ENCODE peak calls at places on chromosomes 1 and 21, in six cellular contexts. Z is sigmoid colon; R is CD4-positive, alpha-beta T cell; L is BE2C; X is HAP-1; V is MM.1S. E is an unnamed sample. For H3K9me3, the result is how much of the 10 kb centered on the place peaks cover.

GRCh38 chr1:231808990-231809389 is 182.4 kb downstream of the DISC1 start:
- DNase-seq in Z (no peak), R (no peak), L (no peak), X (no peak), V (no peak), E (no peak)

GRCh38 chr21:21101911-21102310 is 103.7 kb downstream of the NCAM2 start:
- DNase-seq in Z (no peak), R (no peak), L (peak), X (peak), V (peak), E (no peak)

GRCh38 chr1:28392027-28392652 is 22.6 kb downstream of the PHACTR4 start:
- DNase-seq in Z (no peak), R (no peak), L (no peak), X (no peak), V (no peak), E (no peak)

GRCh38 chr1:222815367-222815765 is 527 bp downstream of the DISP1 start:
- DNase-seq in Z (peak), R (no peak), L (peak), X (peak), V (no peak), E (peak)

GRCh38 chr21:25925936-25926335 is 191.2 kb downstream of the GABPA start:
- DNase-seq in Z (no peak), R (no peak), L (no peak), X (no peak), V (no peak), E (no peak)

GRCh38 chr1:46137901-46138300 is 5.5 kb upstream of the PIK3R3 start:
- DNase-seq in Z (no peak), R (no peak), L (no peak), X (no peak), V (no peak), E (no peak)

GRCh38 chr1:150162862-150163706 is 13.4 kb downstream of the PLEKHO1 start:
- DNase-seq in Z (peak), R (no peak), L (peak), X (peak), V (no peak), E (no peak)

GRCh38 chr1:76697361-76697760 is 169.9 kb upstream of the ST6GALNAC5 start:
- DNase-seq in Z (no peak), R (no peak), L (no peak), X (no peak), V (no peak), E (no peak)

GRCh38 chr1:119091618-119092017 is 48.8 kb downstream of the WARS2 start:
- DNase-seq in Z (no peak), R (no peak), L (no peak), X (no peak), V (no peak), E (no peak)

GRCh38 chr1:30695481-30695880 is 27.9 kb downstream of the MATN1 start:
- DNase-seq in Z (peak), R (no peak), L (no peak), X (no peak), V (no peak), E (no peak)

GRCh38 chr1:59178339-59178744 is 118.6 kb upstream of the FGGY start:
- DNase-seq in Z (peak), R (no peak), L (no peak), X (no peak), V (no peak), E (no peak)

GRCh38 chr1:196455697-196456096 is 152.5 kb downstream of the KCNT2 start:
- DNase-seq in Z (no peak), R (no peak), L (no peak), X (no peak), V (no peak), E (no peak)

GRCh38 chr1:213750231-213751063 is 237.3 kb upstream of the PROX1 start:
- DNase-seq in Z (no peak), R (no peak), L (no peak), X (no peak), V (no peak), E (no peak)

GRCh38 chr1:36155560-36156328 is at the start of gene MAP7D1:
- DNase-seq in Z (peak), R (peak), L (peak), X (peak), V (peak), E (peak)

GRCh38 chr1:86503477-86504129 is 34.9 kb downstream of the CLCA1 start:
- DNase-seq in Z (peak), R (no peak), L (no peak), X (no peak), V (no peak), E (no peak)

GRCh38 chr21:27802816-27803475 is 836.1 kb upstream of the ADAMTS5 start:
- DNase-seq in Z (no peak), R (no peak), L (peak), X (no peak), V (peak), E (no peak)

GRCh38 chr1:236389253-236389652 is 4.8 kb upstream of the EDARADD start:
- DNase-seq in Z (no peak), R (no peak), L (no peak), X (no peak), V (no peak), E (no peak)

GRCh38 chr1:77762072-77762476 is 2.4 kb upstream of the USP33 start:
- DNase-seq in Z (no peak), R (no peak), L (no peak), X (no peak), V (no peak), E (no peak)

GRCh38 chr1:58779837-58780585 is 3.8 kb downstream of the JUN start:
- DNase-seq in Z (peak), R (no peak), L (no peak), X (no peak), V (no peak), E (no peak)

GRCh38 chr1:63914241-63914640 is 140.4 kb downstream of the ROR1 start:
- DNase-seq in Z (no peak), R (no peak), L (no peak), X (no peak), V (no peak), E (no peak)

GRCh38 chr1:214280386-214281029 is 451 bp upstream of the SMYD2 start:
- DNase-seq in Z (no peak), R (no peak), L (no peak), X (no peak), V (no peak), E (no peak)

GRCh38 chr1:24514946-24515345 is 12.3 kb downstream of the RCAN3 start:
- DNase-seq in Z (no peak), R (no peak), L (no peak), X (no peak), V (no peak), E (no peak)

GRCh38 chr1:154445040-154445472 is 39.9 kb downstream of the IL6R start:
- DNase-seq in Z (no peak), R (peak), L (no peak), X (no peak), V (peak), E (no peak)

GRCh38 chr1:16013220-16013907 is 4.5 kb downstream of the HSPB7 start:
- DNase-seq in Z (peak), R (peak), L (peak), X (peak), V (no peak), E (no peak)

GRCh38 chr1:243890576-243890975 is 40.5 kb upstream of the AKT3 start:
- DNase-seq in Z (no peak), R (no peak), L (no peak), X (no peak), V (no peak), E (no peak)

GRCh38 chr1:41246568-41246967 is 4.5 kb upstream of the SCMH1 start:
- DNase-seq in Z (no peak), R (no peak), L (no peak), X (no peak), V (no peak), E (no peak)

DNA sequence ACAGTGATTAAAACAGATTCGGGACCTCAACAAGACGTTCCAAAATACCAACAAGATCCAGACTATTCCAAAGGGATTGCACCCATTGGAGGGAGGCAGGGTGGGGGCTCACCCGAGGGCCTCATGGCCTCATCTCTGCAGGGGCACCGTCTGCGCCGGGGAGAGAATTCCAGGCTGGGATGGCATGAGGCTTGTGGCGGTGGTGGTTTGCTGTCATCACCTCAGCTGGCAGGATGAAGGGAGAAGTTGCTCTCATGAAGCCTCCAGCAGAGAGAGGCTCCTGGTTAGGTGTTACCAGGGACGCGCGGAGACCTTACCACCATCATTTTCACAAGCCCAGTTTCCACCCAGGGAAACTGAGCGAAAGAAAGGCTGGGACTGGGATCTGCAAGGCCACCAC is 6.7 kb upstream of the PDPN start:
- DNase-seq in Z (no peak), R (no peak), L (no peak), X (no peak), V (no peak), E (no peak)
- H3K9me3 ChIP-seq in Z (under half), R (under half), L (under half), X (under half), V (under half), E (under half)

GRCh38 chr21:46104104-46104503 is 6.2 kb downstream of the COL6A2 start:
- DNase-seq in Z (no peak), R (no peak), L (no peak), X (no peak), V (no peak), E (no peak)
- H3K9me3 ChIP-seq in Z (under half), R (under half), L (under half), X (under half), V (under half), E (under half)

GRCh38 chr1:152533327-152533938 is 19.2 kb downstream of the CRCT1 start:
- DNase-seq in Z (no peak), R (no peak), L (peak), X (peak), V (peak), E (no peak)

GRCh38 chr1:152537496-152537895 is 23.2 kb downstream of the CRCT1 start:
- DNase-seq in Z (no peak), R (no peak), L (no peak), X (no peak), V (no peak), E (no peak)

GRCh38 chr1:152539901-152540300 is 25.6 kb downstream of the CRCT1 start:
- DNase-seq in Z (no peak), R (no peak), L (no peak), X (no peak), V (no peak), E (no peak)

GRCh38 chr1:152535774-152536173 is 21.5 kb downstream of the CRCT1 start:
- DNase-seq in Z (no peak), R (no peak), L (no peak), X (no peak), V (no peak), E (no peak)
- H3K9me3 ChIP-seq in Z (under half), R (under half), L (under half), X (under half), V (under half), E (under half)

GRCh38 chr1:238279694-238280380 is 389.1 kb upstream of the ZP4 start:
- DNase-seq in Z (no peak), R (no peak), L (no peak), X (no peak), V (no peak), E (no peak)

DNA sequence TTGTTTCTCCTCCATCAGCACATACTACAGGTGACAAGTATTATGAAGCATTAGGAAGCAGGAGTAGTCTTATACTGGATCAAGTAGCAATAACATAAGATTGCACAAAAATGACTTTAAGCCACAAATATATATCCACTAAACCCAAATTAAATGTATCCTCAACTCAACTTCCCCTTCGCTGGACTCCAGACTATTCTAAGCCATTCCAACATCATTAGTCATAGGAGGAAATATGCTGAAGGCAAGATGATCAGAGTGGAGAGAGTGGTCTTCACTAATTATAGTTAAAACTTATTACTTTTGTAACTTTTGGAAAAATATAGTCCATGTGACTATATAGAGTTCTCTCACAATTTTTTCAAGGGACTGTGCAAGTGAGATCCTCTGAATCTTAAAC is 390.7 kb upstream of the ZP4 start:
- DNase-seq in Z (no peak), R (no peak), L (no peak), X (no peak), V (no peak), E (no peak)
- H3K9me3 ChIP-seq in Z (under half), R (under half), L (under half), X (under half), V (under half), E (under half)